ENCODE peak calls at places on chromosomes 1 and 21, in nine cellular contexts. M is heart left ventricle, C is H54, V is GM12891, L is GM12892, S is GM12878, G is Peyer's patch, Z is A549, X is ovary. T is an unnamed sample.
A peak's percentile ranks its signal among the peaks of the same experiment; 100 is the strongest.

GRCh38 chr1:210626341-210626740 is 297.6 kb downstream of the HHAT start:
- DNase-seq in M (no peak), C (no peak), V (no peak), L (no peak), S (no peak), G (no peak), Z (no peak), X (no peak), T (no peak)

GRCh38 chr1:31640179-31640578 is 4.5 kb downstream of the PEF1 start:
- DNase-seq in M (no peak), C (no peak), V (no peak), L (no peak), S (no peak), G (no peak), Z (no peak), X (no peak), T (no peak)

GRCh38 chr21:44618909-44619308 is 7.0 kb downstream of the KRTAP10-8 start:
- DNase-seq in M (no peak), C (no peak), V (no peak), L (no peak), S (no peak), G (no peak), Z (no peak), X (no peak), T (no peak)

GRCh38 chr1:115879977-115880376 is 39.1 kb upstream of the NHLH2 start:
- DNase-seq in M (no peak), C (no peak), V (no peak), L (no peak), S (no peak), G (no peak), Z (no peak), X (no peak), T (no peak)

GRCh38 chr1:178867670-178868069 is 3.2 kb downstream of the ANGPTL1 start:
- DNase-seq in M (no peak), C (no peak), V (no peak), L (no peak), S (no peak), G (no peak), Z (no peak), X (no peak), T (no peak)

GRCh38 chr1:202263628-202264027 is 70.0 kb downstream of the LGR6 start:
- DNase-seq in M (no peak), C (no peak), V (no peak), L (no peak), S (no peak), G (no peak), Z (no peak), X (no peak), T (no peak)

GRCh38 chr1:15706751-15707150 is 22.6 kb downstream of the PLEKHM2 start:
- DNase-seq in M (no peak), C (no peak), V (no peak), L (no peak), S (no peak), G (no peak), Z (no peak), X (no peak), T (no peak)

GRCh38 chr1:225700164-225700740 is 47.3 kb upstream of the ENAH start:
- DNase-seq in M (no peak), C (peak; percentile 47), V (no peak), L (no peak), S (no peak), G (no peak), Z (peak; percentile 89), X (no peak), T (no peak)

GRCh38 chr1:182274618-182275017 is 117.0 kb downstream of the GLUL start:
- DNase-seq in M (no peak), C (no peak), V (no peak), L (no peak), S (no peak), G (no peak), Z (no peak), X (no peak), T (no peak)

GRCh38 chr1:11730429-11730861 is 5.5 kb upstream of the AGTRAP start:
- DNase-seq in M (peak; percentile 40), C (peak; percentile 29), V (no peak), L (no peak), S (no peak), G (no peak), Z (no peak), X (no peak), T (peak; percentile 42)

GRCh38 chr1:157626099-157626498 is 28.2 kb upstream of the FCRL4 start:
- DNase-seq in M (no peak), C (no peak), V (peak; percentile 8), L (peak; percentile 5), S (peak; percentile 12), G (no peak), Z (no peak), X (no peak), T (no peak)

GRCh38 chr1:17485280-17485679 is 45.8 kb upstream of the RCC2 start:
- DNase-seq in M (peak; percentile 17), C (no peak), V (no peak), L (no peak), S (no peak), G (no peak), Z (no peak), X (no peak), T (no peak)

GRCh38 chr1:66925944-66926343 is 1.2 kb downstream of the MIER1 start:
- DNase-seq in M (no peak), C (no peak), V (no peak), L (no peak), S (no peak), G (no peak), Z (no peak), X (no peak), T (no peak)

GRCh38 chr1:45802343-45803298 is 791 bp upstream of the MAST2 start:
- DNase-seq in M (peak; percentile 69), C (peak; percentile 97), V (peak; percentile 41), L (peak; percentile 41), S (no peak), G (peak; percentile 61), Z (peak; percentile 86), X (peak; percentile 73), T (peak; percentile 92)

GRCh38 chr1:120176092-120176855 is at the start of gene SEC22B:
- DNase-seq in M (peak; percentile 89), C (peak; percentile 47), V (peak; percentile 62), L (peak; percentile 63), S (peak; percentile 83), G (peak; percentile 87), Z (peak; percentile 60), X (peak; percentile 87), T (peak; percentile 87)

GRCh38 chr21:32350211-32350980 is 42.4 kb downstream of the URB1 start:
- DNase-seq in M (no peak), C (no peak), V (no peak), L (no peak), S (no peak), G (no peak), Z (no peak), X (no peak), T (no peak)

GRCh38 chr1:54885237-54885679 is 1.7 kb downstream of the DHCR24 start:
- DNase-seq in M (no peak), C (no peak), V (no peak), L (no peak), S (no peak), G (no peak), Z (no peak), X (no peak), T (no peak)

GRCh38 chr1:54888080-54888733 is 1.2 kb upstream of the DHCR24 start:
- DNase-seq in M (no peak), C (no peak), V (no peak), L (no peak), S (no peak), G (no peak), Z (no peak), X (no peak), T (no peak)

GRCh38 chr1:54887665-54888071 is 673 bp upstream of the DHCR24 start:
- DNase-seq in M (no peak), C (no peak), V (no peak), L (no peak), S (no peak), G (no peak), Z (no peak), X (peak; percentile 41), T (no peak)

GRCh38 chr1:54885863-54886723 is 902 bp downstream of the DHCR24 start:
- DNase-seq in M (no peak), C (no peak), V (no peak), L (no peak), S (no peak), G (peak; percentile 57), Z (no peak), X (no peak), T (no peak)

GRCh38 chr1:54886724-54887664 is at the start of gene DHCR24:
- DNase-seq in M (peak; percentile 88), C (peak; percentile 97), V (peak; percentile 97), L (peak; percentile 98), S (peak; percentile 45), G (peak; percentile 93), Z (peak; percentile 94), X (peak; percentile 85), T (peak; percentile 50)
- TF ChIP-seq POLR2A in M (peak; percentile 74), C (peak; percentile 91), V (peak; percentile 76), L (peak; percentile 83), S (peak; percentile 98), G (peak; percentile 85), Z (peak; percentile 81), X (peak; percentile 59), T (no peak)

GRCh38 chr1:38046333-38046883 is at the start of gene POU3F1:
- DNase-seq in M (no peak), C (no peak), V (no peak), L (no peak), S (no peak), G (no peak), Z (no peak), X (peak; percentile 52), T (peak; percentile 27)
- TF ChIP-seq POLR2A in M (no peak), C (peak; percentile 14), V (no peak), L (no peak), S (no peak), G (no peak), Z (no peak), X (no peak), T (no peak)

GRCh38 chr1:76090284-76091180 is 16.0 kb downstream of the ST6GALNAC3 start:
- DNase-seq in M (no peak), C (no peak), V (no peak), L (no peak), S (no peak), G (no peak), Z (no peak), X (no peak), T (no peak)
- TF ChIP-seq POLR2A in M (no peak), C (no peak), V (no peak), L (no peak), S (no peak), G (no peak), Z (no peak), X (no peak), T (no peak)

DNA sequence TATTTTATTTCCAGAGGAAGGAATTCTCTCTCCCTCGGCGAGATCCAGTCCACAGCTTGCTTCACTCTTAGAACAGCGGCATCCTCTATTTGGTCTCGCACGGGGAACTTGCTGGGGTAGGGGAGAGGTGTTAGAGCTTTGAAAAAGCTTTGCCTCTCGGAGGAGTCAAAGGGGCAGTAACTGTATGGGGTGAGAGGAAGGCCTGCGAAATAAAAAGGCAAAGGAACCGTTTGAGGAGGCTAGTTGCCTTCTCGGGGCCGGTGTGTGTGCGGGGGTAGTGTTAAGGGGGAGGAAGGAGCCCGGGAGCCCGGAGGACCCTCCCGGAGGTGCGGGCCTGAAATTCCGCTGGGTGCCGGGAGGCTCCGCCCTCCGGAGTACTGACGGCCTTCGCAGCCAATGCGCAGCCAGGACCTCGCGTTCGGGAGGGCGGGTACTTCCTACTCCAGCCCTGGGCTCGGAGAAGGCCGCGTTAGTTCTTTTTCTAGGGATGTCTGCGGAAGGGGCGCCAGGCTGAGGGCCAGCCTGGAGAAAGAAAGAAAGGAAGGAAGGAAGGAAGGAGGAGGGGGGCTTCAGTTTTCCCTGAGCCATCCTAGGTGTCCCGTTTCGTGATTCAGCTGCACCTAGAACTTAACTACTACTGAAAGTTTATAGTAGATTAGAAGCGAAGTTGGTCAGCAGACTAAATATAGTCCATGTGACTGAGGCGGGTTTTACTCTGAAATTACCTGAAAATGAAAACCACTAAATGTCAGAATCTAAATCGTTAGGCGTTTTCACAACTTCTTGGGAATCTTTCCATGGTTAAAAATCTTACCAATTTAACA is 2.2 kb downstream of the NEK7 start:
- DNase-seq in M (peak; percentile 94), C (peak; percentile 73), V (peak; percentile 49), L (peak; percentile 56), S (no peak), G (peak; percentile 90), Z (peak; percentile 91), X (peak; percentile 94), T (peak; percentile 84)
- TF ChIP-seq POLR2A in M (peak; percentile 56), C (peak; percentile 68), V (peak; percentile 83), L (peak; percentile 87), S (peak; percentile 80), G (peak; percentile 68), Z (peak; percentile 65), X (no peak), T (peak; percentile 80)

T was measured in uterus.